ENCODE peak calls at places on chromosomes 16 and 17, in six cellular contexts. Y, K, M, R, T and S are unnamed samples.

GRCh38 chr17:42845918-42846593 is 1.7 kb downstream of the AOC2 start:
- DNase-seq in Y (no peak), K (peak; percentile 65), M (peak; percentile 76), R (no peak), T (no peak), S (no peak)

GRCh38 chr17:52181842-52182241 is 23.3 kb upstream of the CA10 start:
- DNase-seq in Y (no peak), K (no peak), M (no peak), R (no peak), T (no peak), S (no peak)

GRCh38 chr16:67857547-67858233 is 10.2 kb upstream of the CENPT start:
- DNase-seq in Y (peak; percentile 61), K (peak; percentile 92), M (peak; percentile 96), R (no peak), T (peak; percentile 96), S (peak; percentile 95)

GRCh38 chr16:81497690-81498089 is 53.1 kb downstream of the CMIP start:
- DNase-seq in Y (no peak), K (no peak), M (no peak), R (peak; percentile 34), T (no peak), S (no peak)

GRCh38 chr16:54847609-54848008 is 83.1 kb upstream of the IRX5 start:
- DNase-seq in Y (no peak), K (no peak), M (no peak), R (no peak), T (no peak), S (no peak)

GRCh38 chr16:53183442-53183841 is 128.7 kb downstream of the CHD9 start:
- DNase-seq in Y (no peak), K (no peak), M (no peak), R (no peak), T (no peak), S (peak; percentile 8)

GRCh38 chr17:50144845-50145531 is 5.5 kb downstream of the PPP1R9B start:
- DNase-seq in Y (no peak), K (no peak), M (no peak), R (no peak), T (no peak), S (peak; percentile 44)

GRCh38 chr16:63617047-63617989 is 1504.5 kb downstream of the CDH11 start:
- DNase-seq in Y (no peak), K (no peak), M (no peak), R (no peak), T (peak; percentile 1), S (no peak)

GRCh38 chr17:43578352-43578698 is 32.2 kb upstream of the ETV4 start:
- DNase-seq in Y (no peak), K (no peak), M (no peak), R (no peak), T (no peak), S (no peak)

GRCh38 chr17:31050948-31051347 is 43.8 kb upstream of the NF1 start:
- DNase-seq in Y (no peak), K (no peak), M (no peak), R (no peak), T (no peak), S (no peak)

GRCh38 chr17:75876190-75876937 is 2.0 kb downstream of the TRIM47 start:
- DNase-seq in Y (no peak), K (peak; percentile 76), M (peak; percentile 92), R (peak; percentile 69), T (no peak), S (no peak)

GRCh38 chr17:78529251-78529650 is 47.9 kb downstream of the DNAH17 start:
- DNase-seq in Y (no peak), K (no peak), M (no peak), R (no peak), T (no peak), S (no peak)

GRCh38 chr16:11978080-11978479 is 1.5 kb downstream of the SNX29 start:
- DNase-seq in Y (no peak), K (no peak), M (no peak), R (no peak), T (no peak), S (no peak)

GRCh38 chr16:59597269-59597668 is 863.2 kb upstream of the GOT2 start:
- DNase-seq in Y (no peak), K (no peak), M (no peak), R (no peak), T (peak; percentile 43), S (peak; percentile 74)

GRCh38 chr17:13788385-13788784 is 186.7 kb upstream of the HS3ST3A1 start:
- DNase-seq in Y (no peak), K (no peak), M (no peak), R (no peak), T (no peak), S (no peak)

GRCh38 chr17:1058423-1059130 is 61.6 kb downstream of the TIMM22 start:
- DNase-seq in Y (no peak), K (no peak), M (no peak), R (peak; percentile 48), T (peak; percentile 27), S (peak; percentile 19)

GRCh38 chr16:19678804-19679203 is 39.2 kb downstream of the KNOP1 start:
- DNase-seq in Y (no peak), K (no peak), M (no peak), R (no peak), T (no peak), S (no peak)

GRCh38 chr16:56658476-56658875 is 717 bp downstream of the MT1F start:
- DNase-seq in Y (no peak), K (no peak), M (no peak), R (no peak), T (no peak), S (no peak)
- H3K4me3 ChIP-seq in Y (no peak overlapping the region), K (peak overlapping the region; percentile 51), M (no peak overlapping the region), R (no peak overlapping the region), T (no peak overlapping the region), S (no peak overlapping the region)

DNA sequence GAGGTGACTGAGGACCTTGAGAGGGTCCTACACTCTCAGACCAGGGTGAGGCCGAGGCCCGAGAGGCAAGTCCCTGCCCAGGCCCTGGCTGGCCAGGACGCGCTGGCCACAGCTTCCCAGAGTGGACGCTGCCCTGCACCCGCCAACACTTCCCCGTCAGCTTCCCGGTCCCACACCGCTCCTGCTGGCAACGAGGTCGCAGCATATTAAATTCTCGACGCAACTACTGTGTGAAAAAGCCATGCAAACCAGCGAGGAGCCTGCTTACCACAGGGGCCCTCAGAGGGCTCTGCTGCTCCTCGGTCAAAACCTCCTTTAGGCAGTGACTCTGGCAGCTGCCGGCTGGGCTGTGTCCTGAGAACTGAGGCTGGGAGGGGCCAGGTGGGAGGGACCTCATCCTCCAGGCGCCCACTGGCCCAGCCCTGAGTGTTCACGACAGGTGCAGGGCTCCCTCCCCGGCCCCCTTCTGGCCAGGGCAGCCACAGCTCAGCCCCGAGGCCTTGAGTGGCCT is 2.1 kb upstream of the TEX19 start:
- DNase-seq in Y (no peak), K (no peak), M (no peak), R (no peak), T (no peak), S (no peak)
- TF ChIP-seq CTCF in Y (no peak), K (no peak), M (no peak), R (no peak), T (no peak), S (no peak)

GRCh38 chr17:8481089-8481488 is 45.4 kb downstream of the NDEL1 start:
- DNase-seq in Y (no peak), K (peak; percentile 48), M (peak; percentile 82), R (no peak), T (no peak), S (no peak)
- H3K4me3 ChIP-seq in Y (no peak overlapping the region), K (no peak overlapping the region), M (no peak overlapping the region), R (no peak overlapping the region), T (no peak overlapping the region), S (no peak overlapping the region)

DNA sequence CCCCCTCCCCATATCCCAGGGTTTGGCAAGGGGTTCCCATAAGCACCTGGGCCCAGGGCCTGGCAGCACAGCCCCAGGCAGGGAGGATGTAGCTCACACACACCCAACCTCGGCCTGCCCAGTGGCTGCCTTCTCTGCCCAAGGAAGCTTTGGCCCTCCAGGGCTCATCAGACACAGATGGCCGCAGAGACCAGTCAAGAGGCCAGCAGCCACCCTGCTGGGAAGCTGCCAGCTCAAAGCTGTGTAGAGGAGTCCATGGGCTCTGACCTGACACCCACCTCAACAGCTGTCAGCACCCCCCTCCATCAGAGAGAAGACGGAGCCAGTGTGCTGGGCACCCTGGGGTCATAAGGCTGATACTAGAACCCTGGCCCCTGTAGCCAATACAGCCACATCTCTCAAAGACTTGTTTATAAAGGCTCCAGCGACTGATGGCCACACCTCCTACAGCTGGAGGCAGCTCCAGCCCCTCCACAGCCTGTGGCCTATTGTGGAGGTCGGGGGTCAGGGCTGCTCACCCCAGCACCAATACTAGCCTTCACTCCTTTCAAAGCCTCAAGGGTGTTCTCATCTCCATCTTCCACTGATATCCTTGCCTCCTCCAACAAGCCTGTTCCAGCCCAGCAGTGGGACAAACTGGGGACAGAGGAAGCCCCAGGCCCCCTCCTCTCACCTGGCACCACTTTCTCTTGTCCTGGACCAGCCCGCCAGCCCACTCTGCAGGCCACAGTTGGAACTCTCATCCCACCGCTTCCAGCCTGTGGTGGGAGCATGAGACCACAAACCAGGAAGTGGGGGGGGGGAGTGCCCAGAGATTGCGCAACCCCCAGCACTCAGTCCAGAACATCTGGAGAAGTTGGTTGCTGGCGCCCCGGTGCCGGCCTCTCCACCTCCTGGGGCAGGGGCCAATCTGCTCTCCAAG is 2.2 kb upstream of the MPG start:
- DNase-seq in Y (no peak), K (peak; percentile 93), M (peak; percentile 97), R (no peak), T (peak; percentile 66), S (peak; percentile 96)
- TF ChIP-seq CTCF in Y (peak; percentile 43), K (no peak), M (no peak), R (no peak), T (peak; percentile 70), S (peak; percentile 31)

GRCh38 chr17:66814570-66814969 is 20.3 kb upstream of the CACNG5 start:
- DNase-seq in Y (no peak), K (no peak), M (no peak), R (no peak), T (no peak), S (no peak)

GRCh38 chr17:66814026-66814425 is 20.9 kb upstream of the CACNG5 start:
- DNase-seq in Y (no peak), K (no peak), M (no peak), R (no peak), T (no peak), S (no peak)

GRCh38 chr17:66822009-66822408 is 12.9 kb upstream of the CACNG5 start:
- DNase-seq in Y (no peak), K (no peak), M (no peak), R (no peak), T (no peak), S (no peak)

GRCh38 chr17:66817750-66818149 is 17.2 kb upstream of the CACNG5 start:
- DNase-seq in Y (no peak), K (no peak), M (no peak), R (no peak), T (no peak), S (no peak)

GRCh38 chr17:66819466-66819865 is 15.5 kb upstream of the CACNG5 start:
- DNase-seq in Y (no peak), K (no peak), M (no peak), R (no peak), T (no peak), S (no peak)
- H3K4me3 ChIP-seq in Y (no peak overlapping the region), K (no peak overlapping the region), M (no peak overlapping the region), R (no peak overlapping the region), T (no peak overlapping the region), S (no peak overlapping the region)